ENCODE peak calls at places on chromosome 17, in four cellular contexts. O is transverse colon, V is tibial nerve, X is A549. K is an unnamed sample.
A peak's percentile ranks its signal among the peaks of the same experiment; 100 is the strongest.

GRCh38 chr17:43559161-43559816 is 13.1 kb upstream of the ETV4 start:
- DNase-seq in X (no peak), O (no peak), V (no peak), K (no peak)

GRCh38 chr17:77327566-77328463 is 187.0 kb downstream of the SEC14L1 start:
- DNase-seq in O (peak; percentile 36), V (peak; percentile 11), X (no peak), K (no peak)

GRCh38 chr17:78252701-78253635 is 21.5 kb downstream of the TMEM235 start:
- DNase-seq in X (no peak), V (no peak), O (no peak), K (no peak)

GRCh38 chr17:65753348-65753747 is 191.9 kb upstream of the AXIN2 start:
- DNase-seq in V (no peak), O (no peak), X (no peak), K (no peak)

GRCh38 chr17:46129302-46129701 is 63.9 kb downstream of the KANSL1 start:
- DNase-seq in V (no peak), O (no peak), X (no peak), K (no peak)

GRCh38 chr17:75769536-75769935 is 4.5 kb upstream of the GALK1 start:
- DNase-seq in V (peak; percentile 4), O (no peak), X (no peak), K (no peak)

GRCh38 chr17:67211742-67212141 is 33.3 kb downstream of the HELZ start:
- DNase-seq in X (no peak), V (no peak), O (no peak), K (no peak)

GRCh38 chr17:73365203-73365933 is 53.6 kb upstream of the CDC42EP4 start:
- DNase-seq in V (no peak), O (no peak), X (no peak), K (no peak)

GRCh38 chr17:57657211-57657610 is 87.9 kb downstream of the CCDC182 start:
- DNase-seq in X (no peak), V (no peak), O (no peak), K (no peak)

GRCh38 chr17:4444782-4445473 is 11.2 kb downstream of the SPNS3 start:
- DNase-seq in X (no peak), O (peak; percentile 83), V (peak; percentile 16), K (no peak)

GRCh38 chr17:82815354-82815753 is 24.5 kb downstream of the ZNF750 start:
- DNase-seq in O (peak; percentile 41), X (no peak), V (no peak), K (no peak)

GRCh38 chr17:73466704-73467433 is 155.1 kb upstream of the CDC42EP4 start:
- DNase-seq in X (no peak), O (no peak), V (no peak), K (no peak)

GRCh38 chr17:5260542-5260941 is 21.5 kb upstream of the RABEP1 start:
- DNase-seq in X (no peak), O (no peak), V (no peak), K (no peak)

GRCh38 chr17:75614006-75614405 is 19.2 kb upstream of the SMIM5 start:
- DNase-seq in V (no peak), X (no peak), O (no peak), K (no peak)

GRCh38 chr17:70767102-70767701 is 597.9 kb downstream of the KCNJ2 start:
- DNase-seq in V (no peak), O (no peak), X (peak; percentile 29), K (no peak)

GRCh38 chr17:15029469-15029868 is 235.7 kb downstream of the PMP22 start:
- DNase-seq in X (no peak), O (no peak), V (no peak), K (peak; percentile 66)

GRCh38 chr17:82687375-82687861 is 11.1 kb downstream of the RAB40B start:
- DNase-seq in V (no peak), O (no peak), X (peak; percentile 83), K (no peak)

GRCh38 chr17:6523330-6523729 is 33.0 kb downstream of the PITPNM3 start:
- DNase-seq in O (no peak), V (no peak), X (peak; percentile 68), K (no peak)

GRCh38 chr17:60079401-60079861 is 710 bp upstream of the HEATR6 start:
- DNase-seq in X (peak; percentile 26), O (no peak), V (no peak), K (no peak)

GRCh38 chr17:17485420-17485819 is 8.6 kb downstream of the MED9 start:
- DNase-seq in O (no peak), X (no peak), V (no peak), K (no peak)

GRCh38 chr17:82370471-82371332 is 863 bp upstream of the UTS2R start:
- DNase-seq in V (no peak), X (no peak), O (peak; percentile 52), K (no peak)

GRCh38 chr17:73027130-73027741 is 65.3 kb downstream of the SLC39A11 start:
- DNase-seq in O (no peak), X (no peak), V (no peak), K (no peak)

GRCh38 chr17:54971147-54971546 is 2.6 kb downstream of the STXBP4 start:
- DNase-seq in V (no peak), X (no peak), O (no peak), K (no peak)

GRCh38 chr17:54968954-54969400 is 412 bp downstream of the STXBP4 start:
- DNase-seq in X (no peak), V (no peak), O (peak; percentile 28), K (no peak)

GRCh38 chr17:54967621-54968258 is 714 bp downstream of the COX11 start:
- DNase-seq in X (peak; percentile 64), O (peak; percentile 40), V (no peak), K (no peak)

GRCh38 chr17:54969658-54970572 is 1.4 kb downstream of the STXBP4 start:
- DNase-seq in O (no peak), X (no peak), V (no peak), K (no peak)

DNA sequence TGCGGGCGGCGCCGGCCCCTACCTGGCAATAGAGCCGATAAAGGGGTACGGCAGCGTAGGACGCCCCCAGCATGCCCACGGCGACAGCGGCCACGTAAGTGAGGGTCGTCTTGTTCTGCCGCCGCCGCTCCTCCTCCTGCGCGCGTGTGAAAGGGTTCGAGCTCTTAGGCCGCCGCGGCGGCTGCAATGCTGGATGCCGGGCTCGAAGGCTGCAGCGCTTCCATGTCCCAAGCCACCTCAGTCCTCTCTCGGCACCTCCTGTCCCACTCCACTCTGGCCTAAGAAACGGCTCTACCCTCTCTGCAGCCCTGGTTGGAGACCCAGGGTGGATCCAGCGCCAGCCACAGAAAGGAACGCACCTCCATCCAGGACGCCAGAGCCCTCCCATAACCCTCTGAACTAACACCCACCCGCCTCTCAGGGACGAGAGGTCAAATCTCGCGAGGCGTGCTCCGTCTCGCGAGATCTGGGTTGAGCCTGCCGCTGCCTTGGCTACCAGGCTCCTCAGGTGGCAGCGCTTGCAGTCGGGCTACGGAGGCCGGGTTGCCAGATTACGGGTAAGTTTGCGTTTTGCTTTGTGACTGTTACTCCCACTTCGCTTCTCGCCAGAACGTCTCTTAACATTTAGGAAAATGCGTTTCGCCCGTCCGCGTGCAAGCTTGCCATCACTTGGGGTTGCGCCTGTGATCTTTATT is at the start of the genes COX11 and STXBP4:
- DNase-seq in V (peak; percentile 90), O (peak; percentile 96), X (peak; percentile 91), K (peak; percentile 97)
- TF ChIP-seq EP300 in V (peak; percentile 87), O (no peak), X (no peak), K (no peak)

DNA sequence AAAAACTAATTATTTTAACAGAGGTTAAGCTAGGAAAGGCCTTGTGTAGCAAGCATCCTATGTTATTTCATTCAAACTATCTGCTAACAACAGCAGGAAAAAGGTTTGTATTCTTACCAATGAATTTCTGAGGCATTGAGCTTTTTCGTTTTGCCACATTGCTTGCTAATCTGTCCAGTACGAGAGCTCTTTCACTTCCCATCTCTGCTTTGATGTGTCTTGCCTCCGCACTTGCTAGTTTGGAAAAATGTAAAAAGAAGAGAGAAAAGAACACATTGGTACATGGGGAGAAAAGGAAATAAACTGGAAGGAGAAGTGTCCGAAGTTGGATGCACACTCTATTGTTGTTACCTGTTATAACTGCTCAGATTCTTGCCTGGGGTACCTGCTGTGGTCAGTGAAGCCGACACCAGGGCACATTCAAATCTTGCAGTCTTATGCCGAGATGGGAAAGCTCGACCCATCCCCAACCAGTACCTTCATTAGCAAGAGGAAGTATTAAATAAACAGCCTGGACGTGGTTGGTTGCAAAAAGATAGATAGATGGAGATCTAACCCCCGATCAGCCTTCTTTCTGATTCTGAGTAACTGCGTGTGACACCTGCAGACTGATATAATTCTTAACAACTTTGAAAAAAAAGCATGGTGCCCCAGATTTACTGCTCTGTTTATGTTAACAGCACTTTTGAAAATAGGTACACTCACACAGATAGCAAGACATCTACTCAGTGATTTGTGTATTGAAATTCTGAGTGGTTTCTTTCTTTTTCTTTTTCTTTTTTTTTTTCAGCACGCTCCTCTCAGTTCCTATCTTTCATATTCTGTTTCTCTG is 40.0 kb downstream of the GRB7 start:
- DNase-seq in X (no peak), V (no peak), O (no peak), K (no peak)
- TF ChIP-seq EP300 in X (no peak), V (no peak), O (no peak), K (no peak)

GRCh38 chr17:21043296-21044232 is 753 bp upstream of the USP22 start:
- DNase-seq in X (peak; percentile 91), O (peak; percentile 98), V (peak; percentile 96), K (peak; percentile 99)

GRCh38 chr17:21041753-21042433 is 918 bp downstream of the USP22 start:
- DNase-seq in O (peak; percentile 87), V (peak; percentile 77), X (peak; percentile 71), K (peak; percentile 96)

GRCh38 chr17:21039839-21040575 is 2.8 kb downstream of the USP22 start:
- DNase-seq in V (no peak), O (no peak), X (peak; percentile 57), K (no peak)

GRCh38 chr17:21044971-21045370 is 2.2 kb upstream of the USP22 start:
- DNase-seq in O (no peak), X (no peak), V (no peak), K (no peak)

DNA sequence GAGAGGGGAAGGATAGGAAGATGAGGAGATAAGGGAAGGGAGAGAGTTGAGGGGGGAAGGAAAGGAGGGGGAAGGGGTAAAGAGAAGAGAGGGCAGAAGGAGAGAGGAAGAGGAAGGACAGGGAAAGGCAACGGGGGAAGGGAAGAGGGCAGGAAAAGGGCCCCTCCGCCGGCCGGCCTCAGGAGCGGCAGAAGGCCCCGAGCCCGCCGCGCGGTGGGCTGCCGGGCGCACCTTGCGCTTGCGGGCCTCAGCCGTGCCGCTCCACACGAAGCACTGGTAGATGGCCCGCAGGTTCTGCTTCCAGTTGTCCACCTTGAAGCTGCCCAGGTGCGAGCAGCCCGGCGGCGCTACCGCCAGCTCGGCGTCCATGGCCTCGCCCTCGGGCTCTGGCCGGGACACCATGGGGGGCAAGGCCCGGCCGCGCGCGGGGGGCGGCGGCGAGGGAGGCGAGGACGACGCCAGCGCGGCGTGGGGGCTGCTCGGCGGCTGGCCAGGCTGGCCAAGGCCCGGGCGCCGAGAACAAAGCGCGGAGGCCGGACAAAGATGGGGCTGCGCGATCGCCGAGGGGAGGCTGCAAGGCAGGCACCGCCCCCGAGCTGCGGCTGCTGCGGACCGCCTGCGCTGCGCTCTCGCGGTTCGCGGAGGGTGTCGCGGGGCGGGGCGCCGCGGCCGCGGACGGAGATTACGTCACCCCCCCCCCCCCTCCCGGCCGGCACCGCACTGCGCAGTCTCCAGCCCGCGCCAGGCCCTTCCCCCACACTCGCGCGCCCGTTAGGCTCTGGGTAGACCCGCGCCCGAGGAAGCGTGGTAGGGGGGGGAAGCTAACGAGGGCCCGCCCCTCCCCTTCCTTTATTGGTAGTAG is at the start of gene USP22:
- DNase-seq in O (no peak), X (peak; percentile 76), V (no peak), K (no peak)
- TF ChIP-seq EP300 in O (no peak), X (no peak), V (peak; percentile 73), K (no peak)

DNA sequence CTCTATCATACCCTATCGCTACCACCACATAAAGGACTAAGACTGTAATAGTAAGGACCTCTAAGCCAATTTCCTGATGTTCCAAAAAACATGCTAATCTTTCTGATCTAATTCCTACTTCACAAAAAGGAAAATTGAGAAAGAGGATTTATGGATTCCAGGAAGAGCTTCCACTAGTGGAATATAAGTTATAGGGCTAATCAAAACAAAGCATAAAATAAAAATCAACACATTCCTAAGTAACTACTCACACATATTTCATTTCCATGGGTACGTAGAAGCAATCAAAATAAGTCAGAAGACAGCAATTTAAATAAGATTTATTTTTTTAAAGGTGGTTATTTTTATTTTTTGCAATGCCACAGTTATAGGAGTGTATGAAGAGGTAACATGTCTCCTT is 12.4 kb downstream of the CCDC43 start:
- DNase-seq in V (no peak), O (no peak), X (no peak), K (no peak)
- TF ChIP-seq EP300 in V (no peak), O (no peak), X (no peak), K (no peak)

K was measured in esophagus muscularis mucosa.